ENCODE peak calls at places on chromosomes 7 and 10, in seven cellular contexts. S is tibial nerve; Q is cardiac fibroblast; T is T-helper 17 cell; E is spleen; A is stimulated activated CD8-positive, alpha-beta memory T cell treated with anti-CD3 and anti-CD28 coated beads, Interleukin-15, amount 100 ng/mL, for 1 hour; W is T-helper 2 cell. F is an unnamed sample.

GRCh38 chr10:95056744-95057363 is 12.4 kb downstream of the CYP2C8 start:
- DNase-seq in W (no peak), T (no peak), Q (no peak), A (no peak), E (no peak), S (no peak), F (no peak)

GRCh38 chr10:109886037-109886787 is 37.1 kb downstream of the XPNPEP1 start:
- DNase-seq in Q (no peak), A (no peak), E (no peak), T (no peak), S (no peak), W (no peak), F (no peak)

GRCh38 chr7:25989140-25989705 is 162.8 kb upstream of the NFE2L3 start:
- DNase-seq in S (no peak), E (no peak), W (no peak), Q (no peak), A (no peak), T (no peak), F (no peak)

GRCh38 chr7:114508096-114508495 is 93.5 kb downstream of the FOXP2 start:
- DNase-seq in S (no peak), T (no peak), W (no peak), A (no peak), Q (peak), E (no peak), F (no peak)

GRCh38 chr7:141198191-141198958 is 124.5 kb downstream of the TMEM178B start:
- DNase-seq in E (no peak), S (no peak), A (no peak), Q (no peak), W (no peak), T (no peak), F (no peak)

GRCh38 chr7:87506243-87507180 is 31.0 kb upstream of the ABCB4 start:
- DNase-seq in T (no peak), E (no peak), Q (peak), S (no peak), A (no peak), W (no peak), F (no peak)

GRCh38 chr10:44696496-44696895 is 214.6 kb upstream of the TMEM72 start:
- DNase-seq in S (no peak), E (no peak), T (no peak), W (no peak), A (no peak), Q (no peak), F (no peak)

GRCh38 chr7:122528879-122529481 is 169.9 kb downstream of the RNF133 start:
- DNase-seq in S (no peak), Q (peak), W (no peak), T (no peak), E (no peak), A (no peak), F (no peak)

GRCh38 chr7:157310676-157311185 is 26.1 kb upstream of the DNAJB6 start:
- DNase-seq in S (no peak), E (no peak), T (no peak), A (no peak), Q (no peak), W (no peak), F (no peak)

GRCh38 chr7:152849128-152849527 is 89.6 kb downstream of the ACTR3B start:
- DNase-seq in Q (no peak), A (no peak), E (no peak), T (no peak), S (no peak), W (no peak), F (no peak)

GRCh38 chr10:79322616-79323566 is 24.4 kb upstream of the PPIF start:
- DNase-seq in A (peak), T (peak), S (no peak), W (peak), E (peak), Q (peak), F (peak)

GRCh38 chr10:93993782-93994668 is at the start of gene PLCE1:
- DNase-seq in Q (peak), A (no peak), S (no peak), E (peak), T (no peak), W (no peak), F (peak)

GRCh38 chr10:69340695-69341094 is 62.4 kb downstream of the HK1 start:
- DNase-seq in Q (no peak), A (no peak), E (no peak), W (no peak), S (no peak), T (no peak), F (no peak)

GRCh38 chr10:47413531-47414226 is 29.6 kb upstream of the ZNF488 start:
- DNase-seq in A (no peak), Q (no peak), E (peak), S (no peak), W (no peak), T (no peak), F (no peak)

GRCh38 chr10:58818889-58819288 is 306.2 kb downstream of the BICC1 start:
- DNase-seq in T (no peak), S (no peak), W (no peak), A (no peak), Q (peak), E (no peak), F (no peak)

GRCh38 chr10:21517983-21518628 is 7.4 kb downstream of the SKIDA1 start:
- DNase-seq in E (no peak), A (no peak), T (no peak), W (peak), S (no peak), Q (peak), F (no peak)

GRCh38 chr10:22271786-22272185 is 44.4 kb upstream of the COMMD3 start:
- DNase-seq in W (no peak), E (no peak), A (no peak), S (no peak), T (no peak), Q (no peak), F (no peak)

GRCh38 chr10:124518366-124518765 is 56.7 kb downstream of the LHPP start:
- DNase-seq in S (no peak), A (no peak), E (peak), W (no peak), Q (no peak), T (no peak), F (no peak)

GRCh38 chr10:22683995-22684305 is 30.4 kb downstream of the PIP4K2A start:
- DNase-seq in A (no peak), S (no peak), W (no peak), E (no peak), T (no peak), Q (no peak), F (no peak)

GRCh38 chr7:12094365-12094921 is 116.7 kb upstream of the TMEM106B start:
- DNase-seq in Q (peak), W (no peak), T (no peak), E (no peak), A (no peak), S (no peak), F (no peak)

GRCh38 chr7:36583318-36583717 is 141.0 kb downstream of the AOAH start:
- DNase-seq in S (no peak), T (no peak), Q (no peak), E (no peak), A (no peak), W (no peak), F (no peak)

GRCh38 chr10:13067431-13067830 is 32.5 kb upstream of the OPTN start:
- DNase-seq in T (no peak), A (no peak), S (no peak), Q (no peak), W (no peak), E (no peak), F (no peak)

GRCh38 chr10:32983333-32983909 is 25.4 kb upstream of the ITGB1 start:
- DNase-seq in A (no peak), S (no peak), W (peak), Q (peak), E (no peak), T (no peak), F (no peak)

GRCh38 chr7:90597527-90597871 is 1.4 kb downstream of the CDK14 start:
- DNase-seq in E (no peak), S (no peak), T (no peak), W (no peak), A (no peak), Q (peak), F (no peak)

GRCh38 chr7:101870361-101871062 is 53.1 kb downstream of the CUX1 start:
- DNase-seq in A (no peak), W (no peak), E (no peak), Q (no peak), S (no peak), T (no peak), F (no peak)

GRCh38 chr7:47759056-47759706 is 177.3 kb upstream of the TNS3 start:
- DNase-seq in A (no peak), S (no peak), W (no peak), Q (peak), E (no peak), T (no peak), F (no peak)

GRCh38 chr10:119667562-119668328 is 16.6 kb downstream of the BAG3 start:
- DNase-seq in T (no peak), S (peak), Q (peak), E (no peak), W (no peak), A (no peak), F (peak)

GRCh38 chr10:87705339-87705738 is 45.7 kb downstream of the PAPSS2 start:
- DNase-seq in E (no peak), W (no peak), S (no peak), Q (peak), T (no peak), A (no peak), F (no peak)

GRCh38 chr7:23418046-23418445 is 52.2 kb downstream of the IGF2BP3 start:
- DNase-seq in A (no peak), W (no peak), Q (peak), E (no peak), S (no peak), T (no peak), F (no peak)

GRCh38 chr7:36723951-36724664 is at the start of gene AOAH:
- DNase-seq in A (peak), E (peak), W (peak), S (no peak), Q (no peak), T (peak), F (peak)

GRCh38 chr7:128189231-128189930 is 51.7 kb upstream of the LEP start:
- DNase-seq in S (no peak), T (no peak), A (no peak), Q (no peak), W (no peak), E (peak), F (no peak)

GRCh38 chr10:61987951-61988379 is 86.5 kb downstream of the ARID5B start:
- DNase-seq in A (no peak), T (no peak), S (no peak), Q (no peak), E (no peak), W (no peak), F (no peak)

GRCh38 chr10:109933984-109934565 is 10.8 kb upstream of the XPNPEP1 start:
- DNase-seq in S (no peak), W (peak), T (no peak), E (no peak), A (no peak), Q (peak), F (no peak)

F was measured in heart right ventricle.